ENCODE peak calls at places on chromosomes 6 and 20, in seven cellular contexts. One of them, this sample, is unnamed. For H3K9me3 and H3K27me3, the result is how much of the 10 kb centered on the place peaks cover.

GRCh38 chr6:130143709-130144108 is 79.0 kb downstream of the SAMD3 start:
- DNase-seq in thoracic aorta: no peak
- DNase-seq in prostate gland: no peak
- DNase-seq in neuronal stem cell: no peak
- DNase-seq in Peyer's patch: no peak
- DNase-seq in gastrocnemius medialis: no peak
- DNase-seq in tibial artery: no peak
- DNase-seq in this sample: no peak

GRCh38 chr6:19569563-19569962 is 267.6 kb upstream of the ID4 start:
- DNase-seq in thoracic aorta: no peak
- DNase-seq in prostate gland: no peak
- DNase-seq in neuronal stem cell: peak
- DNase-seq in Peyer's patch: no peak
- DNase-seq in gastrocnemius medialis: no peak
- DNase-seq in tibial artery: no peak
- DNase-seq in this sample: no peak

GRCh38 chr6:150652848-150653613 is 53.3 kb downstream of the PLEKHG1 start:
- DNase-seq in thoracic aorta: no peak
- DNase-seq in prostate gland: no peak
- DNase-seq in neuronal stem cell: no peak
- DNase-seq in Peyer's patch: no peak
- DNase-seq in gastrocnemius medialis: no peak
- DNase-seq in tibial artery: no peak
- DNase-seq in this sample: no peak

GRCh38 chr6:168156742-168157265 is 77.8 kb upstream of the FRMD1 start:
- DNase-seq in thoracic aorta: no peak
- DNase-seq in prostate gland: no peak
- DNase-seq in neuronal stem cell: no peak
- DNase-seq in Peyer's patch: no peak
- DNase-seq in gastrocnemius medialis: no peak
- DNase-seq in tibial artery: no peak
- DNase-seq in this sample: no peak

GRCh38 chr20:23659989-23660837 is 22.5 kb upstream of the CST3 start:
- DNase-seq in thoracic aorta: no peak
- DNase-seq in prostate gland: no peak
- DNase-seq in neuronal stem cell: no peak
- DNase-seq in Peyer's patch: no peak
- DNase-seq in gastrocnemius medialis: peak
- DNase-seq in tibial artery: no peak
- DNase-seq in this sample: no peak

GRCh38 chr6:159966339-159966738 is 2.5 kb upstream of the IGF2R start:
- DNase-seq in thoracic aorta: no peak
- DNase-seq in prostate gland: no peak
- DNase-seq in neuronal stem cell: no peak
- DNase-seq in Peyer's patch: no peak
- DNase-seq in gastrocnemius medialis: no peak
- DNase-seq in tibial artery: no peak
- DNase-seq in this sample: no peak

GRCh38 chr20:5150226-5151076 is 23.6 kb downstream of the CDS2 start:
- DNase-seq in thoracic aorta: no peak
- DNase-seq in prostate gland: no peak
- DNase-seq in neuronal stem cell: no peak
- DNase-seq in Peyer's patch: no peak
- DNase-seq in gastrocnemius medialis: peak
- DNase-seq in tibial artery: no peak
- DNase-seq in this sample: no peak

GRCh38 chr6:151087861-151088598 is 151.7 kb upstream of the AKAP12 start:
- DNase-seq in thoracic aorta: no peak
- DNase-seq in prostate gland: no peak
- DNase-seq in neuronal stem cell: no peak
- DNase-seq in Peyer's patch: no peak
- DNase-seq in gastrocnemius medialis: no peak
- DNase-seq in tibial artery: no peak
- DNase-seq in this sample: no peak

GRCh38 chr20:19251506-19251905 is 39.1 kb downstream of the SLC24A3 start:
- DNase-seq in thoracic aorta: no peak
- DNase-seq in prostate gland: no peak
- DNase-seq in neuronal stem cell: no peak
- DNase-seq in Peyer's patch: no peak
- DNase-seq in gastrocnemius medialis: no peak
- DNase-seq in tibial artery: no peak
- DNase-seq in this sample: peak

GRCh38 chr6:119324718-119325117 is 24.8 kb downstream of the MAN1A1 start:
- DNase-seq in thoracic aorta: no peak
- DNase-seq in prostate gland: no peak
- DNase-seq in neuronal stem cell: no peak
- DNase-seq in Peyer's patch: no peak
- DNase-seq in gastrocnemius medialis: no peak
- DNase-seq in tibial artery: no peak
- DNase-seq in this sample: no peak

GRCh38 chr6:111080713-111081112 is 6.6 kb upstream of the SLC16A10 start:
- DNase-seq in thoracic aorta: no peak
- DNase-seq in prostate gland: no peak
- DNase-seq in neuronal stem cell: no peak
- DNase-seq in Peyer's patch: no peak
- DNase-seq in gastrocnemius medialis: no peak
- DNase-seq in tibial artery: no peak
- DNase-seq in this sample: no peak

GRCh38 chr6:13378669-13379590 is 50.6 kb upstream of the TBC1D7 start:
- DNase-seq in thoracic aorta: no peak
- DNase-seq in prostate gland: peak
- DNase-seq in neuronal stem cell: no peak
- DNase-seq in Peyer's patch: no peak
- DNase-seq in gastrocnemius medialis: no peak
- DNase-seq in tibial artery: no peak
- DNase-seq in this sample: no peak

GRCh38 chr20:3383878-3384495 is 23.5 kb downstream of the DNAAF9 start:
- DNase-seq in thoracic aorta: no peak
- DNase-seq in prostate gland: no peak
- DNase-seq in neuronal stem cell: no peak
- DNase-seq in Peyer's patch: no peak
- DNase-seq in gastrocnemius medialis: no peak
- DNase-seq in tibial artery: no peak
- DNase-seq in this sample: no peak

GRCh38 chr6:51790946-51791345 is 296.5 kb downstream of the PKHD1 start:
- DNase-seq in thoracic aorta: no peak
- DNase-seq in prostate gland: no peak
- DNase-seq in neuronal stem cell: no peak
- DNase-seq in Peyer's patch: no peak
- DNase-seq in gastrocnemius medialis: no peak
- DNase-seq in tibial artery: no peak
- DNase-seq in this sample: no peak

GRCh38 chr6:124943658-124944057 is 18.6 kb upstream of the RNF217 start:
- DNase-seq in thoracic aorta: no peak
- DNase-seq in prostate gland: no peak
- DNase-seq in neuronal stem cell: no peak
- DNase-seq in Peyer's patch: no peak
- DNase-seq in gastrocnemius medialis: no peak
- DNase-seq in tibial artery: no peak
- DNase-seq in this sample: no peak

GRCh38 chr6:136429681-136430080 is 120.5 kb downstream of the MAP7 start:
- DNase-seq in thoracic aorta: no peak
- DNase-seq in prostate gland: no peak
- DNase-seq in neuronal stem cell: no peak
- DNase-seq in Peyer's patch: no peak
- DNase-seq in gastrocnemius medialis: no peak
- DNase-seq in tibial artery: no peak
- DNase-seq in this sample: no peak

GRCh38 chr20:64027981-64028685 is 7.8 kb upstream of the C20orf204 start:
- DNase-seq in thoracic aorta: no peak
- DNase-seq in prostate gland: no peak
- DNase-seq in neuronal stem cell: no peak
- DNase-seq in Peyer's patch: no peak
- DNase-seq in gastrocnemius medialis: no peak
- DNase-seq in tibial artery: no peak
- DNase-seq in this sample: no peak

GRCh38 chr6:30282522-30282921 is 44.2 kb upstream of the TRIM39 start:
- DNase-seq in thoracic aorta: no peak
- DNase-seq in prostate gland: no peak
- DNase-seq in neuronal stem cell: no peak
- DNase-seq in Peyer's patch: no peak
- DNase-seq in gastrocnemius medialis: no peak
- DNase-seq in tibial artery: no peak
- DNase-seq in this sample: no peak

GRCh38 chr6:30287139-30287538 is 39.6 kb upstream of the TRIM39 start:
- DNase-seq in thoracic aorta: no peak
- DNase-seq in prostate gland: no peak
- DNase-seq in neuronal stem cell: no peak
- DNase-seq in Peyer's patch: no peak
- DNase-seq in gastrocnemius medialis: no peak
- DNase-seq in tibial artery: no peak
- DNase-seq in this sample: no peak

DNA sequence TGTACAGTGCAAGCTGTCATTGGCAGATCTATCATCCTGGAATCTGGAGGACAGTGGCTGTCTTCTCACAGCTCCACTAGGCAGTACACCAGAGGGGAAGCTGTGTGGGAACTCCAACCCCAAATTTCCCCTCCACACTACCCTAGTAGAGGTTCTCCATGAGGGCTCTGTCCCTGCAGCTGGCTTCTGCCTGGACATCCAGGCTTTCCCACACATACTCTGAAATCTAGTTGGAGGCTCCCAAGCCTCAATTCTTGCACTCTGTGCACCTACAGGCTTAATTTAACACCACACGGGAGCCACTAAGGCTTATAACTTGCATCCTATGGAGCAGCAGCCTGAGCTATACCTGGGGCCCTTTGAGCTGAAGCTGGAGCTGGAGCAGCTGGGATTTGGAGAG is 43.0 kb upstream of the TRIM39 start:
- DNase-seq in thoracic aorta: no peak
- DNase-seq in prostate gland: no peak
- DNase-seq in neuronal stem cell: no peak
- DNase-seq in Peyer's patch: no peak
- DNase-seq in gastrocnemius medialis: no peak
- DNase-seq in tibial artery: no peak
- DNase-seq in this sample: no peak
- H3K9me3 ChIP-seq in thoracic aorta: half or more
- H3K9me3 ChIP-seq in prostate gland: under half
- H3K9me3 ChIP-seq in neuronal stem cell: under half
- H3K9me3 ChIP-seq in Peyer's patch: under half
- H3K9me3 ChIP-seq in gastrocnemius medialis: under half
- H3K9me3 ChIP-seq in tibial artery: half or more
- H3K9me3 ChIP-seq in this sample: half or more

DNA sequence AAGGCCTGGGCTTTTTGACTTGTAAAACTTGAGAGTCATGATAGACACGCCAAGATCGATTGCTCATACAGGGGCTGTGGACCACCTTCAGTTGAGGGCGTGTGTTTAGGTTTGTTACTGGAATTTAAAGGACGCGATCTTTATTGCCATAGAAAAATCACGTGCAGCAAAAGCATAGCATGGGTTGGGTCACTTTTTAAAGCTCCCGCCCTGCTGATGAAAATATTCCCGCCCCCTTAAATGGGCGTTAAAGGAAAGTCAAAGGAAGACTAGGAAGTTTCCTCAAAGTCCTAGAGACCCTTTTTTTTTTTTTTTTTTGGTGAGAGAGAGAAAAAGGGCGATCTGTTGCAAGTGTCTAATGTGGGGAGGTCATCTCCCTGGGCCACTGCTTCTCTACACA is 23.1 kb downstream of the TFAP2A start:
- DNase-seq in thoracic aorta: no peak
- DNase-seq in prostate gland: no peak
- DNase-seq in neuronal stem cell: peak
- DNase-seq in Peyer's patch: no peak
- DNase-seq in gastrocnemius medialis: no peak
- DNase-seq in tibial artery: no peak
- DNase-seq in this sample: no peak
- H3K27me3 ChIP-seq in thoracic aorta: under half
- H3K27me3 ChIP-seq in prostate gland: under half
- H3K27me3 ChIP-seq in neuronal stem cell: half or more
- H3K27me3 ChIP-seq in Peyer's patch: under half
- H3K27me3 ChIP-seq in gastrocnemius medialis: half or more
- H3K27me3 ChIP-seq in tibial artery: under half
- H3K27me3 ChIP-seq in this sample: under half

DNA sequence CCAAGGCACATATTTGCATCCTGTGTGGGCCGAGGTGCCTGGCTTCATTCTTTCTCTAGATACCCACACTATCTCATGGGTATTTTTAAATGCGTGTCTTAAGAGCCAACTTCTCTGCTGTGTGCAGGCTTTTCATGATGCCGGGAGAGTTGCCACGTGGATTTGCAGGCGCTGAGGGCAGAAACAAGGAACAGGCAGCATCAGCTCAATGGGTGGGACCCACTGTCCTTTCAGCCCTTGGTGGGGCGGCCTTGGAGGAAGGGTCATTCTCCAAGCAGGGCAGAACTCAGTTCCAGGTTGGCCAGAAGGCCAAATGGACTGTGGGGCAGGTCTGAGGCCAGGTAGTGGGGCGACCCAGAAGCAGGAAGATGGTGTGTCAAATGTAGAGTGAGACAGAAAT is 84.7 kb downstream of the PHACTR3 start:
- DNase-seq in thoracic aorta: no peak
- DNase-seq in prostate gland: no peak
- DNase-seq in neuronal stem cell: no peak
- DNase-seq in Peyer's patch: no peak
- DNase-seq in gastrocnemius medialis: no peak
- DNase-seq in tibial artery: no peak
- DNase-seq in this sample: no peak
- H3K9me3 ChIP-seq in thoracic aorta: under half
- H3K9me3 ChIP-seq in prostate gland: under half
- H3K9me3 ChIP-seq in neuronal stem cell: under half
- H3K9me3 ChIP-seq in Peyer's patch: under half
- H3K9me3 ChIP-seq in gastrocnemius medialis: under half
- H3K9me3 ChIP-seq in tibial artery: under half
- H3K9me3 ChIP-seq in this sample: under half

GRCh38 chr6:137471951-137472350 is 22.2 kb downstream of the OLIG3 start:
- DNase-seq in thoracic aorta: no peak
- DNase-seq in prostate gland: no peak
- DNase-seq in neuronal stem cell: no peak
- DNase-seq in Peyer's patch: no peak
- DNase-seq in gastrocnemius medialis: no peak
- DNase-seq in tibial artery: no peak
- DNase-seq in this sample: no peak

GRCh38 chr6:137472738-137473137 is 21.5 kb downstream of the OLIG3 start:
- DNase-seq in thoracic aorta: no peak
- DNase-seq in prostate gland: no peak
- DNase-seq in neuronal stem cell: no peak
- DNase-seq in Peyer's patch: no peak
- DNase-seq in gastrocnemius medialis: no peak
- DNase-seq in tibial artery: no peak
- DNase-seq in this sample: no peak

GRCh38 chr6:137475103-137475502 is 19.1 kb downstream of the OLIG3 start:
- DNase-seq in thoracic aorta: no peak
- DNase-seq in prostate gland: no peak
- DNase-seq in neuronal stem cell: no peak
- DNase-seq in Peyer's patch: no peak
- DNase-seq in gastrocnemius medialis: no peak
- DNase-seq in tibial artery: no peak
- DNase-seq in this sample: no peak

GRCh38 chr6:137471497-137471896 is 22.7 kb downstream of the OLIG3 start:
- DNase-seq in thoracic aorta: no peak
- DNase-seq in prostate gland: no peak
- DNase-seq in neuronal stem cell: no peak
- DNase-seq in Peyer's patch: no peak
- DNase-seq in gastrocnemius medialis: no peak
- DNase-seq in tibial artery: no peak
- DNase-seq in this sample: no peak

DNA sequence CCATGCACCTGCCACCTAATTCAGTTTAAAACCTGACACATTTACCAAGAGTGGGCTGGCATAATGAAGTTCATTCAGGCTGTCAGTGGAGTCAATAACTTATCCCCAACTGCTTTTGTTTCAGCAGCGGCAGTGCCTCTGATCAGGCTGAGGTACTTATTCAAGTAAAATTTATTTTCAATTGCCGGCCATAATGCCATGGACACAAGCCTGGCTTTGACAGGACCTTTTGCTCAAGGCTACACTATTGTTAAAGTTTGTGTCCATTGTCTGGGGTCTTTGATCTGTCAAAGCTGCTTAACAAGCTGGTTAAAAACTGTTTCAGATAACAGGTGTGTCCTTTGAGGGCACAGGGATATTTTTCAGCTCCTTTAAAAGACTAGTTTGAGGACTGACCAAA is 20.5 kb downstream of the OLIG3 start:
- DNase-seq in thoracic aorta: no peak
- DNase-seq in prostate gland: no peak
- DNase-seq in neuronal stem cell: peak
- DNase-seq in Peyer's patch: no peak
- DNase-seq in gastrocnemius medialis: no peak
- DNase-seq in tibial artery: no peak
- DNase-seq in this sample: no peak
- H3K27me3 ChIP-seq in thoracic aorta: under half
- H3K27me3 ChIP-seq in prostate gland: under half
- H3K27me3 ChIP-seq in neuronal stem cell: under half
- H3K27me3 ChIP-seq in Peyer's patch: under half
- H3K27me3 ChIP-seq in gastrocnemius medialis: under half
- H3K27me3 ChIP-seq in tibial artery: under half
- H3K27me3 ChIP-seq in this sample: under half